ENCODE peak calls at places on chromosomes 6 and 20, in seven cellular contexts. N, B, R, J, A, D and W are unnamed samples.

GRCh38 chr6:3355358-3356055 is 96.8 kb downstream of the PSMG4 start:
- DNase-seq in N (no peak), B (no peak), R (no peak), J (peak), A (no peak), D (peak), W (no peak)

GRCh38 chr6:98633886-98634285 is 200.5 kb upstream of the POU3F2 start:
- DNase-seq in N (no peak), B (no peak), R (no peak), J (no peak), A (no peak), D (no peak), W (no peak)

GRCh38 chr20:50572922-50573777 is 63.0 kb downstream of the PTPN1 start:
- DNase-seq in N (peak), B (no peak), R (peak), J (no peak), A (no peak), D (peak), W (no peak)

GRCh38 chr6:15065603-15066002 is 180.3 kb upstream of the JARID2 start:
- DNase-seq in N (no peak), B (no peak), R (no peak), J (no peak), A (no peak), D (peak), W (no peak)

GRCh38 chr6:43768983-43769525 is 957 bp upstream of the VEGFA start:
- DNase-seq in N (no peak), B (no peak), R (no peak), J (no peak), A (no peak), D (peak), W (no peak)

GRCh38 chr6:7681449-7681848 is 44.5 kb upstream of the BMP6 start:
- DNase-seq in N (no peak), B (no peak), R (no peak), J (no peak), A (no peak), D (no peak), W (no peak)

GRCh38 chr6:90249044-90249443 is 47.6 kb downstream of the BACH2 start:
- DNase-seq in N (no peak), B (peak), R (no peak), J (no peak), A (no peak), D (no peak), W (no peak)

GRCh38 chr20:61739086-61739831 is 326.4 kb downstream of the TAF4 start:
- DNase-seq in N (no peak), B (no peak), R (no peak), J (no peak), A (no peak), D (no peak), W (no peak)

GRCh38 chr20:48025061-48025515 is 239.8 kb upstream of the SULF2 start:
- DNase-seq in N (peak), B (peak), R (no peak), J (no peak), A (no peak), D (peak), W (no peak)

GRCh38 chr20:36493801-36494114 is 47.6 kb upstream of the MYL9 start:
- DNase-seq in N (no peak), B (no peak), R (no peak), J (no peak), A (no peak), D (peak), W (no peak)

GRCh38 chr6:140462495-140463311 is 1088.3 kb upstream of the CITED2 start:
- DNase-seq in N (peak), B (no peak), R (peak), J (no peak), A (no peak), D (peak), W (peak)

GRCh38 chr20:53660947-53661381 is 67.3 kb upstream of the ZNF217 start:
- DNase-seq in N (no peak), B (peak), R (no peak), J (no peak), A (no peak), D (no peak), W (no peak)

GRCh38 chr6:87722831-87723726 is 21.0 kb upstream of the AKIRIN2 start:
- DNase-seq in N (no peak), B (peak), R (no peak), J (peak), A (no peak), D (peak), W (no peak)

GRCh38 chr6:35663447-35664235 is 25.1 kb downstream of the FKBP5 start:
- DNase-seq in N (no peak), B (peak), R (no peak), J (no peak), A (no peak), D (peak), W (no peak)

GRCh38 chr6:788058-788457 is 95.1 kb upstream of the EXOC2 start:
- DNase-seq in N (no peak), B (no peak), R (no peak), J (no peak), A (no peak), D (no peak), W (no peak)

GRCh38 chr6:40755046-40755681 is 168.0 kb upstream of the LRFN2 start:
- DNase-seq in N (no peak), B (no peak), R (no peak), J (no peak), A (no peak), D (peak), W (no peak)

GRCh38 chr6:25263602-25264001 is 15.6 kb upstream of the CARMIL1 start:
- DNase-seq in N (no peak), B (no peak), R (no peak), J (no peak), A (no peak), D (peak), W (no peak)

GRCh38 chr6:91710356-91710755 is 1123.5 kb upstream of the MAP3K7 start:
- DNase-seq in N (no peak), B (no peak), R (no peak), J (no peak), A (no peak), D (no peak), W (no peak)

GRCh38 chr6:136723780-136724179 is 68.5 kb downstream of the MAP3K5 start:
- DNase-seq in N (no peak), B (peak), R (no peak), J (no peak), A (no peak), D (no peak), W (no peak)

GRCh38 chr6:63442870-63443269 is 123.1 kb upstream of the LGSN start:
- DNase-seq in N (no peak), B (no peak), R (no peak), J (no peak), A (no peak), D (no peak), W (no peak)

GRCh38 chr6:72636215-72636614 is 14.4 kb downstream of the KCNQ5 start:
- DNase-seq in N (no peak), B (peak), R (no peak), J (no peak), A (no peak), D (no peak), W (no peak)

GRCh38 chr20:9458075-9458818 is 56.1 kb upstream of the LAMP5 start:
- DNase-seq in N (no peak), B (peak), R (no peak), J (no peak), A (no peak), D (peak), W (no peak)

GRCh38 chr6:169844946-169845345 is 93.5 kb downstream of the ERMARD start:
- DNase-seq in N (no peak), B (no peak), R (no peak), J (no peak), A (no peak), D (no peak), W (no peak)

GRCh38 chr6:84967389-84967788 is 203.0 kb upstream of the TBX18 start:
- DNase-seq in N (no peak), B (peak), R (no peak), J (no peak), A (no peak), D (peak), W (peak)

GRCh38 chr6:106684011-106684410 is 54.6 kb downstream of the QRSL1 start:
- DNase-seq in N (no peak), B (no peak), R (no peak), J (no peak), A (no peak), D (no peak), W (no peak)

GRCh38 chr6:80226156-80226555 is 119.7 kb downstream of the BCKDHB start:
- DNase-seq in N (no peak), B (no peak), R (no peak), J (no peak), A (no peak), D (no peak), W (no peak)

GRCh38 chr20:3316131-3316530 is 77.1 kb upstream of the SLC4A11 start:
- DNase-seq in N (no peak), B (no peak), R (no peak), J (no peak), A (no peak), D (no peak), W (no peak)

GRCh38 chr6:143741480-143741879 is 63.7 kb downstream of the PHACTR2 start:
- DNase-seq in N (no peak), B (no peak), R (no peak), J (no peak), A (no peak), D (no peak), W (no peak)

GRCh38 chr6:14621518-14621917 is 503.9 kb downstream of the CD83 start:
- DNase-seq in N (no peak), B (no peak), R (no peak), J (no peak), A (no peak), D (no peak), W (no peak)

GRCh38 chr20:22582386-22582959 is 1.9 kb downstream of the FOXA2 start:
- DNase-seq in N (peak), B (no peak), R (no peak), J (no peak), A (no peak), D (no peak), W (no peak)

GRCh38 chr20:13930246-13930645 is 60.2 kb downstream of the SEL1L2 start:
- DNase-seq in N (no peak), B (peak), R (no peak), J (no peak), A (no peak), D (no peak), W (no peak)

GRCh38 chr6:39073471-39074355 is 25.1 kb downstream of the GLP1R start:
- DNase-seq in N (no peak), B (no peak), R (no peak), J (no peak), A (no peak), D (no peak), W (no peak)